ENCODE peak calls at places on chromosomes 2 and 18, in eight cellular contexts. D is H9, T is pancreas, O is PC-9, P is right lobe of liver, L is neural progenitor cell, J is tibial nerve, A is left lung. V is an unnamed sample. For H3K9me3 and H3K4me1, the result is how much of the 10 kb centered on the place peaks cover.

GRCh38 chr2:33059452-33060156 is 112.9 kb downstream of the LTBP1 start:
- DNase-seq in D (no peak), T (no peak), O (no peak), P (no peak), L (peak), J (no peak), A (no peak), V (no peak)

GRCh38 chr2:203432811-203433210 is 102.3 kb downstream of the RAPH1 start:
- DNase-seq in D (no peak), T (no peak), O (no peak), P (no peak), L (no peak), J (no peak), A (no peak), V (no peak)

GRCh38 chr2:211103989-211104388 is 547.6 kb downstream of the CPS1 start:
- DNase-seq in D (no peak), T (no peak), O (no peak), P (peak), L (no peak), J (peak), A (no peak), V (no peak)

GRCh38 chr2:110679337-110679707 is 1.5 kb upstream of the BUB1 start:
- DNase-seq in D (no peak), T (no peak), O (no peak), P (no peak), L (no peak), J (no peak), A (no peak), V (no peak)

GRCh38 chr18:45232058-45232457 is 383.2 kb upstream of the SLC14A2 start:
- DNase-seq in D (no peak), T (no peak), O (no peak), P (no peak), L (no peak), J (no peak), A (no peak), V (no peak)

GRCh38 chr2:234952270-234953115 is 676 bp downstream of the SH3BP4 start:
- DNase-seq in D (no peak), T (no peak), O (no peak), P (peak), L (peak), J (no peak), A (peak), V (peak)

GRCh38 chr2:44351676-44352075 is 9.6 kb downstream of the PREPL start:
- DNase-seq in D (no peak), T (no peak), O (no peak), P (no peak), L (no peak), J (no peak), A (no peak), V (no peak)

GRCh38 chr2:127401757-127402695 is 14.3 kb upstream of the MAP3K2 start:
- DNase-seq in D (no peak), T (no peak), O (peak), P (no peak), L (no peak), J (no peak), A (no peak), V (peak)

GRCh38 chr2:9378433-9379371 is 44.6 kb downstream of the ITGB1BP1 start:
- DNase-seq in D (peak), T (peak), O (no peak), P (no peak), L (no peak), J (peak), A (peak), V (peak)

GRCh38 chr2:27003857-27004256 is 28.9 kb upstream of the TMEM214 start:
- DNase-seq in D (no peak), T (no peak), O (no peak), P (no peak), L (no peak), J (no peak), A (no peak), V (no peak)

GRCh38 chr2:177797808-177798207 is 274.8 kb downstream of the PDE11A start:
- DNase-seq in D (peak), T (no peak), O (no peak), P (no peak), L (no peak), J (no peak), A (no peak), V (peak)

GRCh38 chr2:64770781-64771334 is 117.1 kb upstream of the SERTAD2 start:
- DNase-seq in D (no peak), T (no peak), O (no peak), P (peak), L (no peak), J (no peak), A (no peak), V (no peak)

GRCh38 chr18:25365242-25365641 is 13.3 kb upstream of the ZNF521 start:
- DNase-seq in D (no peak), T (no peak), O (no peak), P (no peak), L (no peak), J (no peak), A (no peak), V (no peak)

GRCh38 chr2:112907001-112907949 is 3.7 kb upstream of the IL37 start:
- DNase-seq in D (no peak), T (no peak), O (no peak), P (no peak), L (no peak), J (no peak), A (peak), V (no peak)

GRCh38 chr2:203328735-203329549 is 748 bp downstream of the ABI2 start:
- DNase-seq in D (peak), T (peak), O (no peak), P (peak), L (peak), J (no peak), A (peak), V (peak)

GRCh38 chr18:64893349-64893748 is 744.5 kb upstream of the LINC00305 start:
- DNase-seq in D (no peak), T (no peak), O (no peak), P (no peak), L (peak), J (no peak), A (no peak), V (no peak)

GRCh38 chr2:44163782-44164181 is 4.9 kb upstream of the PPM1B start:
- DNase-seq in D (no peak), T (no peak), O (no peak), P (no peak), L (no peak), J (no peak), A (no peak), V (no peak)

GRCh38 chr18:22683196-22683676 is 249.9 kb upstream of the RBBP8 start:
- DNase-seq in D (no peak), T (peak), O (no peak), P (peak), L (no peak), J (no peak), A (peak), V (no peak)

GRCh38 chr2:144324446-144325045 is 195.4 kb downstream of the ZEB2 start:
- DNase-seq in D (no peak), T (no peak), O (peak), P (no peak), L (no peak), J (no peak), A (no peak), V (no peak)

GRCh38 chr18:34548120-34548972 is 161.8 kb upstream of the DTNA start:
- DNase-seq in D (no peak), T (no peak), O (no peak), P (no peak), L (no peak), J (no peak), A (no peak), V (no peak)

GRCh38 chr18:50559750-50560680 is at the start of gene MAPK4:
- DNase-seq in D (peak), T (peak), O (no peak), P (peak), L (peak), J (no peak), A (peak), V (peak)

GRCh38 chr18:2948038-2948437 is 64.9 kb downstream of the LPIN2 start:
- DNase-seq in D (no peak), T (peak), O (no peak), P (no peak), L (peak), J (no peak), A (no peak), V (peak)

GRCh38 chr18:44799422-44800421 is 119.0 kb downstream of the SETBP1 start:
- DNase-seq in D (no peak), T (peak), O (no peak), P (no peak), L (no peak), J (no peak), A (no peak), V (peak)

GRCh38 chr2:119082821-119083400 is 75.6 kb downstream of the C1QL2 start:
- DNase-seq in D (no peak), T (no peak), O (no peak), P (no peak), L (no peak), J (no peak), A (no peak), V (no peak)

GRCh38 chr2:201137505-201138400 is 21.8 kb downstream of the CFLAR start:
- DNase-seq in D (no peak), T (no peak), O (no peak), P (no peak), L (no peak), J (no peak), A (no peak), V (no peak)

GRCh38 chr2:218229239-218229638 is 12.2 kb downstream of the ARPC2 start:
- DNase-seq in D (no peak), T (no peak), O (peak), P (no peak), L (no peak), J (no peak), A (no peak), V (no peak)

GRCh38 chr2:56801214-56801613 is 617.4 kb downstream of the CCDC85A start:
- DNase-seq in D (no peak), T (no peak), O (no peak), P (no peak), L (no peak), J (no peak), A (no peak), V (no peak)

GRCh38 chr18:11327656-11328055 is 178.3 kb upstream of the PIEZO2 start:
- DNase-seq in D (no peak), T (no peak), O (no peak), P (no peak), L (no peak), J (no peak), A (no peak), V (no peak)

GRCh38 chr2:234863043-234863934 is 88.5 kb upstream of the SH3BP4 start:
- DNase-seq in D (no peak), T (peak), O (no peak), P (peak), L (no peak), J (peak), A (no peak), V (peak)

GRCh38 chr2:207231962-207232361 is 66.2 kb upstream of the KLF7 start:
- DNase-seq in D (no peak), T (no peak), O (no peak), P (no peak), L (no peak), J (no peak), A (no peak), V (no peak)

GRCh38 chr2:45457211-45457945 is 153.7 kb downstream of the SRBD1 start:
- DNase-seq in D (no peak), T (no peak), O (no peak), P (no peak), L (no peak), J (no peak), A (no peak), V (no peak)

GRCh38 chr2:176092270-176093144 is at the start of gene HOXD13:
- DNase-seq in D (peak), T (no peak), O (no peak), P (no peak), L (peak), J (no peak), A (peak), V (peak)

GRCh38 chr18:8455661-8456614 is 153.3 kb upstream of the RAB12 start:
- DNase-seq in D (no peak), T (no peak), O (no peak), P (no peak), L (no peak), J (no peak), A (no peak), V (no peak)

GRCh38 chr18:9092665-9093064 is 9.8 kb upstream of the NDUFV2 start:
- DNase-seq in D (no peak), T (no peak), O (no peak), P (peak), L (no peak), J (no peak), A (no peak), V (no peak)

GRCh38 chr2:176902454-176902853 is 310.1 kb upstream of the HNRNPA3 start:
- DNase-seq in D (no peak), T (no peak), O (no peak), P (no peak), L (no peak), J (no peak), A (no peak), V (no peak)

GRCh38 chr2:95346738-95347671 is 49.9 kb downstream of the KCNIP3 start:
- DNase-seq in D (peak), T (no peak), O (no peak), P (no peak), L (peak), J (no peak), A (peak), V (peak)

GRCh38 chr2:237456200-237456731 is 30.8 kb upstream of the MLPH start:
- DNase-seq in D (no peak), T (no peak), O (no peak), P (no peak), L (no peak), J (no peak), A (no peak), V (no peak)

GRCh38 chr2:85799215-85799956 is 45.6 kb downstream of the ATOH8 start:
- DNase-seq in D (no peak), T (no peak), O (peak), P (peak), L (no peak), J (no peak), A (no peak), V (peak)

GRCh38 chr2:160085662-160086061 is 23.2 kb upstream of the PLA2R1 start:
- DNase-seq in D (no peak), T (no peak), O (no peak), P (no peak), L (no peak), J (no peak), A (no peak), V (no peak)

GRCh38 chr2:160091381-160091780 is 29.0 kb upstream of the PLA2R1 start:
- DNase-seq in D (no peak), T (no peak), O (peak), P (no peak), L (no peak), J (no peak), A (no peak), V (no peak)

GRCh38 chr2:160092445-160092844 is 30.0 kb upstream of the PLA2R1 start:
- DNase-seq in D (no peak), T (no peak), O (no peak), P (no peak), L (no peak), J (no peak), A (no peak), V (no peak)

DNA sequence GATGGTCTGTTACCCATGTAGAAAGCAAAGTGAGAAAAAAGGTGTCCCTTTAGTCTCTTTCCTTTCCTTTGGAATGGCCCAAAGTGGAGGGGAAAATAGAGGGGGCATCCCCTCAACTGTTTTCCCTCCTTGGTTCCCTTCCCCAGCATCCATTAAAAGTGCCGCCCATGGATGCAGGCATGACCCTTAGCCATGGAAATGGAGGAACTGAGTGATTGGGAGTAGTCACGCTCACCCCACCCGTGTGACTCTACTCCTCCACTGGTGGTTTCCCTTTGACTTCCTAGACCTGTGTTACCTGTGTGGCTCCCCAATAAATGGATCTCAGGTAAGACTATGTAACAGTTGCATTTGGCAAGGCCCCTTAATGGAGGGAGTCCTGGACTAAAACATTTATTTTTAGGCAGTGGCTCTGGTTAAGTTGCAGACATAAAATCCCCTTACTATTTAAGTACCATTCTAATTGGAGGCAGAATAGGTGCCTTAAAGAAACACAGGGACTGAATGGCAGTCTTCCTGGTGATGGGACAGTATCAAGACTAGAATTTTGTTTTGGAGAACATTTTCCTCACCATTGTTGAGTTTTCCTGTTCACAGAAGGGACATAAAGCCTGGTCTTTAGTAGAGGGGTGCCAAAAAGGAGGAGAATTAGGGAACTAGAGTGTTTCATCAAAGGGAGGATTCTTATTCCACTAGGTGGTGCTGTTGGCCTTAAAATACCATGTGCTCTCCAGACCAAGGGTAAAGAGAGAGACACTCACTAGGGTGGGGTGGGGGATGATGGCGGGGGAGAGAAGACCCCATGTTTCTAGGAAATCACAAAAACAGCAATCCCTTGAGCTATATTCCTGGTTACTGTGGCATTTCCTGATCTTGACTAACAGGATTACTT is 25.7 kb upstream of the PLA2R1 start:
- DNase-seq in D (no peak), T (no peak), O (no peak), P (no peak), L (peak), J (no peak), A (no peak), V (no peak)
- H3K9me3 ChIP-seq in D (under half), T (under half), O (under half), P (under half), L (under half), J (under half), A (half or more), V (half or more)

GRCh38 chr2:1511455-1511854 is 98.2 kb downstream of the TPO start:
- DNase-seq in D (no peak), T (no peak), O (no peak), P (no peak), L (no peak), J (no peak), A (no peak), V (no peak)
- TF ChIP-seq CTCF in D (no peak), T (no peak), O (no peak), P (no peak), L (no peak), J (no peak), A (no peak), V (no peak)

GRCh38 chr2:20178404-20179178 is 46.3 kb downstream of the SDC1 start:
- DNase-seq in D (no peak), T (no peak), O (no peak), P (no peak), L (no peak), J (no peak), A (peak), V (no peak)

GRCh38 chr2:20177556-20178403 is 47.1 kb downstream of the SDC1 start:
- DNase-seq in D (no peak), T (no peak), O (no peak), P (no peak), L (no peak), J (no peak), A (peak), V (peak)

GRCh38 chr2:20179179-20179754 is 45.7 kb downstream of the SDC1 start:
- DNase-seq in D (no peak), T (no peak), O (no peak), P (no peak), L (no peak), J (no peak), A (no peak), V (no peak)

GRCh38 chr2:20175267-20175666 is 49.7 kb downstream of the SDC1 start:
- DNase-seq in D (peak), T (no peak), O (no peak), P (no peak), L (no peak), J (no peak), A (no peak), V (no peak)

DNA sequence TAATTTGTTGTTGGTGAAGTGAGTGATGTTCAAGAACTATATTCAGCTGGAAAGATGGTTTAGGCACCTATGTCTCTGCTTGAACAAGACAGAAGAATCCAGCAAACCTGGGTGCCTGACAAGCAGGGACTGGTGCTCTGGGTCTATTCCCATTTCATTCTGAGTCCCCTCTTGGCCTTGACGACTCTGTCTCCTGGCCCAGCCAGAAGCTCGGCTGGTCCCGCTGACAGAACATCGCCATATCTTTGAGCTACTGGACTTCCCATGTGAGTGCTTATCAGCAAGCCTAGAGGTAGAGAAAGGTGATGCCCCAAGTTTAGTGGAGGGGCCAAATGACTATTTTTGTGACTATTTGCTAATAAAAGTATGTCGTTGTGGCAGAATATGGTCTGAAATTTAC is 48.2 kb downstream of the SDC1 start:
- DNase-seq in D (no peak), T (no peak), O (no peak), P (no peak), L (no peak), J (no peak), A (no peak), V (peak)
- H3K4me1 ChIP-seq in D (under half), T (under half), O (under half), P (under half), L (under half), J (under half), A (under half), V (under half)

GRCh38 chr2:69612197-69612596 is 31.3 kb downstream of the AAK1 start:
- DNase-seq in D (no peak), T (no peak), O (no peak), P (no peak), L (no peak), J (no peak), A (no peak), V (no peak)
- H3K9me3 ChIP-seq in D (under half), T (under half), O (under half), P (under half), L (under half), J (under half), A (under half), V (under half)

GRCh38 chr2:75493230-75493629 is 67.5 kb downstream of the EVA1A start:
- DNase-seq in D (peak), T (no peak), O (no peak), P (peak), L (no peak), J (no peak), A (peak), V (no peak)
- TF ChIP-seq CTCF in D (no peak), T (no peak), O (no peak), P (no peak), L (no peak), J (no peak), A (no peak), V (no peak)

DNA sequence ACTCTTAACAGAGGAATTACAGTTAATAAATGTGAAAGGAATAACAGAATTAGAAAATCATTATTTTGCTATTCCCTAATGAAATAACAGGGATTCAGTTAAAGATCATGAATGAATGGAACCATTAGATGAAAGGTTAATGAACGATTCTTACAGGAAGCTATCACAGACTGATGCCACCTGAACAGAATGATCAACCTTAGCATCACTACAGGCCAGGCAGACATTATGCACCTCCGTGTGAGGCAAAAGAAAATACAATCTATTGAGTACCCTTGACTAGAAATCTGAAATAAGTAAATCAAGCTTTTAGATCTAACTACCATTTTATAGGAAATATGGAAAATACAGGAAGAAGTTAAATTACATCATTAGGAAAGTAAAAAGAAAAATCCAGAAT is 10.4 kb downstream of the ROCK1 start:
- DNase-seq in D (no peak), T (no peak), O (no peak), P (no peak), L (no peak), J (no peak), A (no peak), V (no peak)
- H3K4me1 ChIP-seq in D (under half), T (under half), O (under half), P (under half), L (under half), J (under half), A (under half), V (under half)

DNA sequence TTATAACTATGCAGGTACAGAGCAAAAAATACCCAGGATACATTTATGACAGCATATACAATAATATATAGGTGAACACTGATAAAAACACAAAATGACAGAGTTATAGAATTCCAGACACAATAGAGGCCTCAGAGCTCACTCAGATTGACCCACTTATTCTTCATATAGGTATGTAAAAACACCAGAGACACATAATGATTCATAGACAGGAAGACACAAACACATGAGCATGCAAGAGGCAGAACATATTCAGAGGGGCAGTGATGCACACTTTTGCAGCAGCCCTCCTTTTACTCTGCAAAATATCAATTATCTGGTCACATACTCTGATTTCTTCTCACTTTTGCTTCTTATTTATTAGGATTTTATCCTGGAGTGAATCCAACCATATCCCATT is 633.3 kb upstream of the ACVR2A start:
- DNase-seq in D (no peak), T (no peak), O (no peak), P (no peak), L (no peak), J (no peak), A (no peak), V (no peak)
- H3K9me3 ChIP-seq in D (under half), T (under half), O (under half), P (under half), L (under half), J (under half), A (under half), V (under half)